ENCODE peak calls at places on chromosomes 16 and 17, in four cellular contexts. C is IMR-90, G is fibroblast of lung, O is neural progenitor cell. K is an unnamed sample.

GRCh38 chr17:57480438-57481196 is 224.3 kb downstream of the MSI2 start:
- DNase-seq in G (peak; percentile 93), C (peak; percentile 72), O (no peak), K (peak; percentile 86)

GRCh38 chr16:77434365-77435239 is at the start of gene ADAMTS18:
- DNase-seq in O (peak; percentile 73), C (no peak), G (no peak), K (no peak)

GRCh38 chr17:75764417-75764710 is 628 bp downstream of the GALK1 start:
- DNase-seq in G (no peak), C (no peak), O (no peak), K (no peak)

GRCh38 chr17:1040216-1040600 is 43.3 kb downstream of the TIMM22 start:
- DNase-seq in G (no peak), O (no peak), C (no peak), K (no peak)

GRCh38 chr16:82756283-82756599 is 129.5 kb downstream of the CDH13 start:
- DNase-seq in G (peak; percentile 63), O (no peak), C (peak; percentile 78), K (no peak)

GRCh38 chr17:38559880-38560230 is 45.9 kb downstream of the SRCIN1 start:
- DNase-seq in G (no peak), C (no peak), O (no peak), K (no peak)

GRCh38 chr16:87216824-87217205 is 100.4 kb downstream of the C16orf95 start:
- DNase-seq in O (no peak), C (no peak), G (peak; percentile 67), K (no peak)

GRCh38 chr16:12228607-12229499 is 252.3 kb downstream of the SNX29 start:
- DNase-seq in C (peak; percentile 71), O (peak; percentile 74), G (peak; percentile 54), K (peak; percentile 50)

GRCh38 chr16:89090669-89091426 is 2.8 kb upstream of the ACSF3 start:
- DNase-seq in O (no peak), C (no peak), G (no peak), K (no peak)

GRCh38 chr16:86072328-86073102 is 173.6 kb downstream of the IRF8 start:
- DNase-seq in O (peak; percentile 78), G (peak; percentile 61), C (peak; percentile 86), K (peak; percentile 79)

GRCh38 chr17:73902416-73903181 is 258.4 kb upstream of the SDK2 start:
- DNase-seq in O (peak; percentile 39), C (no peak), G (no peak), K (no peak)

GRCh38 chr17:80791758-80792284 is 199.8 kb upstream of the CHMP6 start:
- DNase-seq in C (peak; percentile 100), O (no peak), G (peak; percentile 97), K (peak; percentile 97)

GRCh38 chr16:15829460-15829859 is 27.4 kb downstream of the MYH11 start:
- DNase-seq in C (peak; percentile 68), G (peak; percentile 45), O (peak; percentile 44), K (peak; percentile 22)

GRCh38 chr16:88781140-88782077 is 3.6 kb downstream of the PIEZO1 start:
- DNase-seq in C (no peak), G (no peak), O (no peak), K (peak; percentile 27)

GRCh38 chr17:79742951-79743476 is 12.3 kb downstream of the ENPP7 start:
- DNase-seq in G (no peak), O (peak; percentile 21), C (no peak), K (no peak)

GRCh38 chr17:51251010-51251409 is 8.8 kb downstream of the MBTD1 start:
- DNase-seq in O (no peak), G (no peak), C (peak; percentile 44), K (peak; percentile 35)

GRCh38 chr17:82121660-82122629 is 23.9 kb upstream of the FASN start:
- DNase-seq in O (no peak), G (no peak), C (no peak), K (no peak)

GRCh38 chr16:85924675-85925074 is 25.7 kb downstream of the IRF8 start:
- DNase-seq in G (peak; percentile 47), C (no peak), O (no peak), K (peak; percentile 78)

GRCh38 chr17:31072186-31072585 is 22.6 kb upstream of the NF1 start:
- DNase-seq in C (peak; percentile 56), O (peak; percentile 63), G (peak; percentile 45), K (peak; percentile 67)

GRCh38 chr16:66508261-66508913 is 41.5 kb downstream of the TK2 start:
- DNase-seq in G (peak; percentile 66), C (no peak), O (no peak), K (peak; percentile 45)

GRCh38 chr16:81485225-81485624 is 40.6 kb downstream of the CMIP start:
- DNase-seq in C (no peak), G (peak; percentile 27), O (no peak), K (peak; percentile 23)

GRCh38 chr16:8958344-8958808 is 5.3 kb downstream of the USP7 start:
- DNase-seq in O (peak; percentile 32), G (peak; percentile 75), C (peak; percentile 69), K (peak; percentile 92)

GRCh38 chr16:31476305-31477219 is 4.6 kb downstream of the TGFB1I1 start:
- DNase-seq in C (no peak), G (no peak), O (peak; percentile 52), K (no peak)

GRCh38 chr17:73542323-73542722 is 101.9 kb downstream of the SDK2 start:
- DNase-seq in O (peak; percentile 43), G (no peak), C (no peak), K (no peak)

GRCh38 chr17:48721009-48721402 is 1.3 kb downstream of the PRAC1 start:
- DNase-seq in G (no peak), O (no peak), C (no peak), K (no peak)

GRCh38 chr16:4529085-4530060 is 9.2 kb downstream of the CDIP1 start:
- DNase-seq in O (peak; percentile 52), G (peak; percentile 88), C (peak; percentile 82), K (peak; percentile 42)

GRCh38 chr16:75293746-75294145 is 42.3 kb upstream of the BCAR1 start:
- DNase-seq in G (no peak), C (peak; percentile 10), O (no peak), K (no peak)
- H2AFZ ChIP-seq in G (no peak overlapping the region), C (no peak overlapping the region), O (no peak overlapping the region), K (no peak overlapping the region)

GRCh38 chr16:59880626-59881025 is 1146.5 kb upstream of the GOT2 start:
- DNase-seq in O (no peak), G (peak; percentile 34), C (no peak), K (no peak)
- H3K27ac ChIP-seq in O (no peak overlapping the region), G (no peak overlapping the region), C (no peak overlapping the region), K (no peak overlapping the region)

GRCh38 chr17:16909887-16910286 is 62.0 kb downstream of the TNFRSF13B start:
- DNase-seq in O (no peak), G (no peak), C (no peak), K (no peak)

GRCh38 chr17:16910341-16910740 is 61.6 kb downstream of the TNFRSF13B start:
- DNase-seq in O (no peak), G (no peak), C (no peak), K (no peak)

GRCh38 chr17:16908282-16908681 is 63.6 kb downstream of the TNFRSF13B start:
- DNase-seq in O (no peak), C (no peak), G (no peak), K (no peak)

GRCh38 chr17:16909472-16909871 is 62.4 kb downstream of the TNFRSF13B start:
- DNase-seq in C (no peak), G (no peak), O (no peak), K (no peak)

DNA sequence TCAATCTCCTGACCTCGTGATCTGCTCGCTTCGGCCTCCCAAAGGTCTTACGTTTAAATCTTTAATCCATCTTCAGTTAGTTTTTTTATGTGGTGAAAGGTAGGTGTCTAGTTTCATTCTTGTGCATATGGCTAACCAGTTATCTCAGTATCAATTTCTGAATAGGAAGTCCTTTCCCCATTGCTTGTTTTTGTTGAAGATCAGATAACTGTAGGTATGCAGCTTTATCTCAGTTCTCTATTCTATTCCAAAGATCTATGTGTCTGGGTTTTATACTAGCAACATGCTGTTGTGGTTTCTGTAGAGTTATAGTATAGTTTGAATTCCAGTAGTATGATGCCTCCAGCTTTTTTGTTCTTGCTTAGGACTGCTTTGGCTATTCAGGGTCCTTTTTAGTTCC is 65.2 kb downstream of the TNFRSF13B start:
- DNase-seq in G (peak; percentile 93), O (no peak), C (peak; percentile 19), K (no peak)
- H2AFZ ChIP-seq in G (no peak overlapping the region), O (no peak overlapping the region), C (no peak overlapping the region), K (no peak overlapping the region)

DNA sequence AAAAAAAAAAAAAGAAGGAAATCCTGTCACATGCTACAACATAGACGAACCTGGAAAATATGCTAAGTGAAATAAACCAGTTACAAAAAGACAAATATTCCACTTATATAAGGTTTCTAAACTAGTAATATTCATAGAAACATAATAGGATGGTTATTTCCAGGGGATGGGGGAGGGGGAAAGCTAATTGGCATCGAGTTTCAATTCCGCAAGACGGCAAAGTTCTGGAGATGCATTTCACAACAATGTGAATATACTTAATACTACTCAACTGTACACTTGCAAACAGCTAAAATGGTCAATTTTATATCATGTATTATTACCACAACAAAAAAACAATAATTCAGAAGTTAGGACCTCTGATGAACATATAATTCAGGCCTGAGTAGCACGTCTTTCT is 37.9 kb upstream of the ABCA9 start:
- DNase-seq in O (no peak), G (no peak), C (no peak), K (no peak)
- H3K27ac ChIP-seq in O (no peak overlapping the region), G (no peak overlapping the region), C (no peak overlapping the region), K (no peak overlapping the region)

GRCh38 chr17:6638046-6638908 is 2.2 kb downstream of the KIAA0753 start:
- DNase-seq in O (no peak), G (no peak), C (no peak), K (no peak)

GRCh38 chr17:6641374-6641818 is 536 bp downstream of the TXNDC17 start:
- DNase-seq in O (no peak), C (no peak), G (no peak), K (peak; percentile 57)

GRCh38 chr17:6640536-6641373 is at the start of the genes KIAA0753 and TXNDC17:
- DNase-seq in O (peak; percentile 93), G (peak; percentile 92), C (peak; percentile 90), K (peak; percentile 96)

GRCh38 chr17:6639014-6639650 is 1.4 kb downstream of the KIAA0753 start:
- DNase-seq in G (no peak), O (no peak), C (no peak), K (no peak)

GRCh38 chr17:6639651-6640535 is 618 bp downstream of the KIAA0753 start:
- DNase-seq in G (peak; percentile 51), O (peak; percentile 72), C (peak; percentile 38), K (peak; percentile 80)
- H2AFZ ChIP-seq in G (peak overlapping the region; percentile 99), O (peak overlapping the region; percentile 78), C (peak overlapping the region; percentile 100), K (peak overlapping the region; percentile 89)

DNA sequence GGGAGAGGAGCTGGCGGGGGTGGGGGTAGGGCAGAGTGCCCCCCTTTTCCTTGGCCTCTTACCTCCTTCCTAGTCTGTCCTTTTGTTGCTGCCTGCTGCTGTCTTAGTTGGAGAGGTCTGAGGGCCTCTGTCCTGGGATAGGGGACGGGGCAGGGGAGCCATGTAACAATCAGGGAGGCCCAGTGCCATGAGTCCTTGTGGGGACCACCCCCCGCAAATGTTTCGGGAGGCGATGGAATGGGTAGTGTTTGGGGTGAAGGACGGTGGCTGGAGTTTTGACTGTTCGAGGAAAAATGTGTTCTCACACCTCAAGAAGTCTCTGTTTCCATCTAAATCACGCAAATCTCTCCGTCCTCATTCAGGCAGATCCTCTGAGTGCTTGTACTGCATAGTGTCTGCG is 99.0 kb downstream of the OR1D5 start:
- DNase-seq in G (no peak), C (no peak), O (no peak), K (no peak)
- H3K27ac ChIP-seq in G (no peak overlapping the region), C (no peak overlapping the region), O (no peak overlapping the region), K (no peak overlapping the region)